ENCODE peak calls at places on chromosomes 5 and 9, in five cellular contexts. One of them, this sample, is unnamed.

GRCh38 chr9:10094563-10094962 is 518.2 kb downstream of the PTPRD start:
- DNase-seq in KG1: no peak
- DNase-seq in germinal center: no peak
- DNase-seq in GM13977: no peak
- DNase-seq in Right ventricle myocardium inferior: no peak
- DNase-seq in this sample: no peak

GRCh38 chr9:116152390-116152789 is 1.2 kb upstream of the PAPPA start:
- DNase-seq in GM13977: no peak
- DNase-seq in Right ventricle myocardium inferior: no peak
- DNase-seq in KG1: no peak
- DNase-seq in germinal center: no peak
- DNase-seq in this sample: no peak

GRCh38 chr9:138067594-138068367 is 190.2 kb downstream of the CACNA1B start:
- DNase-seq in KG1: no peak
- DNase-seq in germinal center: no peak
- DNase-seq in GM13977: no peak
- DNase-seq in Right ventricle myocardium inferior: peak; percentile 28
- DNase-seq in this sample: no peak

GRCh38 chr5:127863161-127863560 is 160.0 kb downstream of the CCDC192 start:
- DNase-seq in GM13977: no peak
- DNase-seq in Right ventricle myocardium inferior: no peak
- DNase-seq in germinal center: no peak
- DNase-seq in KG1: no peak
- DNase-seq in this sample: no peak

GRCh38 chr5:68454766-68455165 is 239.2 kb downstream of the PIK3R1 start:
- DNase-seq in Right ventricle myocardium inferior: no peak
- DNase-seq in germinal center: no peak
- DNase-seq in KG1: no peak
- DNase-seq in GM13977: no peak
- DNase-seq in this sample: no peak

GRCh38 chr5:172707285-172708182 is 63.5 kb downstream of the DUSP1 start:
- DNase-seq in KG1: no peak
- DNase-seq in GM13977: no peak
- DNase-seq in Right ventricle myocardium inferior: no peak
- DNase-seq in germinal center: no peak
- DNase-seq in this sample: no peak

GRCh38 chr5:140862441-140863295 is 6.1 kb upstream of the PCDHA11 start:
- DNase-seq in germinal center: no peak
- DNase-seq in Right ventricle myocardium inferior: no peak
- DNase-seq in KG1: no peak
- DNase-seq in GM13977: no peak
- DNase-seq in this sample: no peak

GRCh38 chr5:71573611-71574010 is 13.5 kb upstream of the MCCC2 start:
- DNase-seq in GM13977: no peak
- DNase-seq in Right ventricle myocardium inferior: no peak
- DNase-seq in germinal center: no peak
- DNase-seq in KG1: no peak
- DNase-seq in this sample: no peak

GRCh38 chr5:84393969-84394368 is 9.3 kb upstream of the EDIL3 start:
- DNase-seq in KG1: no peak
- DNase-seq in germinal center: no peak
- DNase-seq in Right ventricle myocardium inferior: no peak
- DNase-seq in GM13977: no peak
- DNase-seq in this sample: no peak

GRCh38 chr5:82467006-82467561 is 188.9 kb upstream of the RPS23 start:
- DNase-seq in GM13977: no peak
- DNase-seq in KG1: no peak
- DNase-seq in germinal center: no peak
- DNase-seq in Right ventricle myocardium inferior: no peak
- DNase-seq in this sample: peak; percentile 65

GRCh38 chr5:140128376-140128775 is 2.6 kb downstream of the IGIP start:
- DNase-seq in Right ventricle myocardium inferior: no peak
- DNase-seq in GM13977: no peak
- DNase-seq in germinal center: no peak
- DNase-seq in KG1: no peak
- DNase-seq in this sample: no peak

GRCh38 chr5:151150484-151151262 is 6.9 kb downstream of the ANXA6 start:
- DNase-seq in KG1: peak; percentile 47
- DNase-seq in Right ventricle myocardium inferior: no peak
- DNase-seq in germinal center: peak; percentile 51
- DNase-seq in GM13977: peak; percentile 64
- DNase-seq in this sample: no peak

GRCh38 chr9:138040446-138041430 is 163.2 kb downstream of the CACNA1B start:
- DNase-seq in KG1: no peak
- DNase-seq in germinal center: no peak
- DNase-seq in Right ventricle myocardium inferior: no peak
- DNase-seq in GM13977: no peak
- DNase-seq in this sample: no peak

GRCh38 chr5:67363195-67363594 is 166.6 kb upstream of the CD180 start:
- DNase-seq in GM13977: no peak
- DNase-seq in Right ventricle myocardium inferior: no peak
- DNase-seq in KG1: no peak
- DNase-seq in germinal center: no peak
- DNase-seq in this sample: no peak

GRCh38 chr9:78620764-78621163 is 323.8 kb downstream of the PSAT1 start:
- DNase-seq in Right ventricle myocardium inferior: no peak
- DNase-seq in KG1: no peak
- DNase-seq in GM13977: no peak
- DNase-seq in germinal center: no peak
- DNase-seq in this sample: no peak

GRCh38 chr5:132268698-132269551 is 11.4 kb downstream of the PDLIM4 start:
- DNase-seq in KG1: no peak
- DNase-seq in Right ventricle myocardium inferior: no peak
- DNase-seq in germinal center: no peak
- DNase-seq in GM13977: peak; percentile 75
- DNase-seq in this sample: peak; percentile 72

GRCh38 chr9:110077926-110078325 is 130.0 kb downstream of the C9orf152 start:
- DNase-seq in GM13977: no peak
- DNase-seq in KG1: no peak
- DNase-seq in germinal center: no peak
- DNase-seq in Right ventricle myocardium inferior: no peak
- DNase-seq in this sample: no peak

GRCh38 chr5:147188200-147189108 is 46.4 kb upstream of the STK32A start:
- DNase-seq in GM13977: peak; percentile 43
- DNase-seq in KG1: peak; percentile 22
- DNase-seq in germinal center: peak; percentile 36
- DNase-seq in Right ventricle myocardium inferior: no peak
- DNase-seq in this sample: peak; percentile 18

GRCh38 chr5:178309271-178310008 is 76.8 kb upstream of the PHYKPL start:
- DNase-seq in Right ventricle myocardium inferior: peak; percentile 48
- DNase-seq in KG1: no peak
- DNase-seq in germinal center: no peak
- DNase-seq in GM13977: no peak
- DNase-seq in this sample: no peak

GRCh38 chr9:134455951-134456739 is 129.9 kb downstream of the RXRA start:
- DNase-seq in germinal center: peak; percentile 21
- DNase-seq in Right ventricle myocardium inferior: peak; percentile 93
- DNase-seq in GM13977: peak; percentile 59
- DNase-seq in KG1: peak; percentile 60
- DNase-seq in this sample: peak; percentile 99

GRCh38 chr9:114047717-114048116 is 30.4 kb downstream of the AMBP start:
- DNase-seq in germinal center: no peak
- DNase-seq in KG1: no peak
- DNase-seq in GM13977: peak; percentile 18
- DNase-seq in Right ventricle myocardium inferior: no peak
- DNase-seq in this sample: no peak

GRCh38 chr9:109010676-109011655 is 2.3 kb downstream of the CTNNAL1 start:
- DNase-seq in GM13977: peak; percentile 58
- DNase-seq in KG1: no peak
- DNase-seq in Right ventricle myocardium inferior: no peak
- DNase-seq in germinal center: peak; percentile 11
- DNase-seq in this sample: no peak

GRCh38 chr9:115883467-115884329 is 269.9 kb upstream of the PAPPA start:
- DNase-seq in germinal center: peak; percentile 2
- DNase-seq in Right ventricle myocardium inferior: no peak
- DNase-seq in GM13977: no peak
- DNase-seq in KG1: no peak
- DNase-seq in this sample: peak; percentile 25

GRCh38 chr5:126755593-126755992 is 21.3 kb upstream of the LMNB1 start:
- DNase-seq in KG1: no peak
- DNase-seq in germinal center: no peak
- DNase-seq in Right ventricle myocardium inferior: no peak
- DNase-seq in GM13977: no peak
- DNase-seq in this sample: no peak

GRCh38 chr5:126972062-126972895 is 58.1 kb downstream of the MARCHF3 start:
- DNase-seq in KG1: peak; percentile 26
- DNase-seq in Right ventricle myocardium inferior: no peak
- DNase-seq in GM13977: peak; percentile 60
- DNase-seq in germinal center: peak; percentile 53
- DNase-seq in this sample: no peak

GRCh38 chr5:168525856-168526255 is 3.2 kb upstream of the FBLL1 start:
- DNase-seq in KG1: no peak
- DNase-seq in GM13977: no peak
- DNase-seq in germinal center: no peak
- DNase-seq in Right ventricle myocardium inferior: no peak
- DNase-seq in this sample: no peak

GRCh38 chr9:93582550-93582949 is 6.2 kb downstream of the PHF2 start:
- DNase-seq in Right ventricle myocardium inferior: no peak
- DNase-seq in germinal center: no peak
- DNase-seq in KG1: no peak
- DNase-seq in GM13977: no peak
- DNase-seq in this sample: no peak

GRCh38 chr9:96398582-96399334 is 15.2 kb upstream of the SLC35D2 start:
- DNase-seq in KG1: no peak
- DNase-seq in Right ventricle myocardium inferior: no peak
- DNase-seq in GM13977: no peak
- DNase-seq in germinal center: no peak
- DNase-seq in this sample: no peak

GRCh38 chr5:504326-505148 is 19.7 kb downstream of the SLC9A3 start:
- DNase-seq in KG1: no peak
- DNase-seq in germinal center: no peak
- DNase-seq in Right ventricle myocardium inferior: no peak
- DNase-seq in GM13977: no peak
- DNase-seq in this sample: no peak

GRCh38 chr5:80871541-80871961 is 88.6 kb upstream of the RASGRF2 start:
- DNase-seq in GM13977: no peak
- DNase-seq in Right ventricle myocardium inferior: no peak
- DNase-seq in KG1: no peak
- DNase-seq in germinal center: no peak
- DNase-seq in this sample: no peak

GRCh38 chr5:135821061-135821781 is 13.2 kb upstream of the SLC25A48 start:
- DNase-seq in Right ventricle myocardium inferior: no peak
- DNase-seq in KG1: no peak
- DNase-seq in germinal center: no peak
- DNase-seq in GM13977: peak; percentile 1
- DNase-seq in this sample: no peak

GRCh38 chr5:139285651-139286392 is 7.7 kb upstream of the MATR3 start:
- DNase-seq in Right ventricle myocardium inferior: no peak
- DNase-seq in germinal center: no peak
- DNase-seq in GM13977: no peak
- DNase-seq in KG1: no peak
- DNase-seq in this sample: no peak

GRCh38 chr5:83450183-83450839 is 21.2 kb upstream of the VCAN start:
- DNase-seq in Right ventricle myocardium inferior: no peak
- DNase-seq in GM13977: no peak
- DNase-seq in germinal center: no peak
- DNase-seq in KG1: no peak
- DNase-seq in this sample: no peak

GRCh38 chr9:3960661-3961144 is 339.2 kb downstream of the GLIS3 start:
- DNase-seq in Right ventricle myocardium inferior: no peak
- DNase-seq in GM13977: no peak
- DNase-seq in KG1: no peak
- DNase-seq in germinal center: no peak
- DNase-seq in this sample: no peak

GRCh38 chr5:176629853-176630680 is at the start of the genes EIF4E1B and SNCB:
- DNase-seq in Right ventricle myocardium inferior: no peak
- DNase-seq in GM13977: peak; percentile 90
- DNase-seq in KG1: peak; percentile 4
- DNase-seq in germinal center: peak; percentile 87
- DNase-seq in this sample: no peak

GRCh38 chr5:16992444-16992843 is 56.4 kb upstream of the MYO10 start:
- DNase-seq in GM13977: no peak
- DNase-seq in KG1: no peak
- DNase-seq in Right ventricle myocardium inferior: no peak
- DNase-seq in germinal center: no peak
- DNase-seq in this sample: no peak

GRCh38 chr5:17213938-17214337 is 3.5 kb upstream of the BASP1 start:
- DNase-seq in KG1: no peak
- DNase-seq in Right ventricle myocardium inferior: no peak
- DNase-seq in GM13977: no peak
- DNase-seq in germinal center: no peak
- DNase-seq in this sample: no peak

GRCh38 chr9:108861464-108861863 is 602 bp upstream of the ACTL7A start:
- DNase-seq in KG1: no peak
- DNase-seq in Right ventricle myocardium inferior: no peak
- DNase-seq in germinal center: no peak
- DNase-seq in GM13977: no peak
- DNase-seq in this sample: no peak

This sample was measured in AG09319.